ENCODE peak calls at places on chromosome 15, in four cellular contexts. One of them, this sample, is unnamed.

GRCh38 chr15:94263341-94264273 is 32.2 kb downstream of the MCTP2 start:
- DNase-seq in CD4-positive, alpha-beta T cell: no peak
- DNase-seq in nephron progenitor cell: no peak
- DNase-seq in endothelial cell: no peak
- DNase-seq in this sample: no peak

GRCh38 chr15:35444557-35445204 is 101.3 kb downstream of the DPH6 start:
- DNase-seq in CD4-positive, alpha-beta T cell: no peak
- DNase-seq in nephron progenitor cell: peak; percentile 12
- DNase-seq in endothelial cell: peak; percentile 15
- DNase-seq in this sample: no peak

GRCh38 chr15:39682366-39682765 is 100.3 kb downstream of the FSIP1 start:
- DNase-seq in endothelial cell: no peak
- DNase-seq in CD4-positive, alpha-beta T cell: no peak
- DNase-seq in nephron progenitor cell: no peak
- DNase-seq in this sample: no peak

GRCh38 chr15:101446527-101447167 is 42.9 kb downstream of the PCSK6 start:
- DNase-seq in nephron progenitor cell: no peak
- DNase-seq in endothelial cell: no peak
- DNase-seq in CD4-positive, alpha-beta T cell: no peak
- DNase-seq in this sample: no peak

GRCh38 chr15:79966634-79967330 is 4.2 kb downstream of the BCL2A1 start:
- DNase-seq in CD4-positive, alpha-beta T cell: no peak
- DNase-seq in nephron progenitor cell: no peak
- DNase-seq in endothelial cell: no peak
- DNase-seq in this sample: no peak

GRCh38 chr15:89776274-89777072 is at the start of gene MESP2:
- DNase-seq in nephron progenitor cell: peak; percentile 91
- DNase-seq in endothelial cell: peak; percentile 83
- DNase-seq in CD4-positive, alpha-beta T cell: peak; percentile 5
- DNase-seq in this sample: peak; percentile 86

GRCh38 chr15:35519536-35520149 is 26.3 kb downstream of the DPH6 start:
- DNase-seq in nephron progenitor cell: no peak
- DNase-seq in endothelial cell: peak; percentile 4
- DNase-seq in CD4-positive, alpha-beta T cell: no peak
- DNase-seq in this sample: no peak

GRCh38 chr15:77034620-77035467 is 36.1 kb downstream of the TSPAN3 start:
- DNase-seq in endothelial cell: peak; percentile 67
- DNase-seq in CD4-positive, alpha-beta T cell: no peak
- DNase-seq in nephron progenitor cell: peak; percentile 55
- DNase-seq in this sample: peak; percentile 55

GRCh38 chr15:98583758-98584157 is 64.6 kb upstream of the IGF1R start:
- DNase-seq in endothelial cell: no peak
- DNase-seq in nephron progenitor cell: no peak
- DNase-seq in CD4-positive, alpha-beta T cell: no peak
- DNase-seq in this sample: no peak

GRCh38 chr15:81029416-81030367 is 29.0 kb downstream of the TLNRD1 start:
- DNase-seq in nephron progenitor cell: no peak
- DNase-seq in CD4-positive, alpha-beta T cell: no peak
- DNase-seq in endothelial cell: no peak
- DNase-seq in this sample: no peak

GRCh38 chr15:79896634-79897379 is at the start of gene MTHFS:
- DNase-seq in endothelial cell: peak; percentile 78
- DNase-seq in nephron progenitor cell: peak; percentile 79
- DNase-seq in CD4-positive, alpha-beta T cell: peak; percentile 61
- DNase-seq in this sample: peak; percentile 77

GRCh38 chr15:91407237-91407889 is 307.3 kb downstream of the SV2B start:
- DNase-seq in CD4-positive, alpha-beta T cell: no peak
- DNase-seq in endothelial cell: no peak
- DNase-seq in nephron progenitor cell: no peak
- DNase-seq in this sample: no peak

GRCh38 chr15:75659141-75659771 is 11.5 kb downstream of the SNX33 start:
- DNase-seq in CD4-positive, alpha-beta T cell: no peak
- DNase-seq in endothelial cell: no peak
- DNase-seq in nephron progenitor cell: no peak
- DNase-seq in this sample: no peak

GRCh38 chr15:43511012-43511885 is 6.2 kb upstream of the MAP1A start:
- DNase-seq in CD4-positive, alpha-beta T cell: no peak
- DNase-seq in endothelial cell: peak; percentile 46
- DNase-seq in nephron progenitor cell: peak; percentile 25
- DNase-seq in this sample: peak; percentile 42

GRCh38 chr15:50116477-50116876 is 2.6 kb downstream of the ATP8B4 start:
- DNase-seq in endothelial cell: peak; percentile 36
- DNase-seq in CD4-positive, alpha-beta T cell: no peak
- DNase-seq in nephron progenitor cell: no peak
- DNase-seq in this sample: no peak
- TF ChIP-seq CTCF in endothelial cell: peak; percentile 16
- TF ChIP-seq CTCF in CD4-positive, alpha-beta T cell: no peak
- TF ChIP-seq CTCF in nephron progenitor cell: peak; percentile 16
- TF ChIP-seq CTCF in this sample: peak; percentile 11

GRCh38 chr15:69045810-69046209 is 31.3 kb downstream of the NOX5 start:
- DNase-seq in endothelial cell: no peak
- DNase-seq in CD4-positive, alpha-beta T cell: no peak
- DNase-seq in nephron progenitor cell: peak; percentile 23
- DNase-seq in this sample: no peak
- TF ChIP-seq CTCF in endothelial cell: no peak
- TF ChIP-seq CTCF in CD4-positive, alpha-beta T cell: no peak
- TF ChIP-seq CTCF in nephron progenitor cell: no peak
- TF ChIP-seq CTCF in this sample: no peak

DNA sequence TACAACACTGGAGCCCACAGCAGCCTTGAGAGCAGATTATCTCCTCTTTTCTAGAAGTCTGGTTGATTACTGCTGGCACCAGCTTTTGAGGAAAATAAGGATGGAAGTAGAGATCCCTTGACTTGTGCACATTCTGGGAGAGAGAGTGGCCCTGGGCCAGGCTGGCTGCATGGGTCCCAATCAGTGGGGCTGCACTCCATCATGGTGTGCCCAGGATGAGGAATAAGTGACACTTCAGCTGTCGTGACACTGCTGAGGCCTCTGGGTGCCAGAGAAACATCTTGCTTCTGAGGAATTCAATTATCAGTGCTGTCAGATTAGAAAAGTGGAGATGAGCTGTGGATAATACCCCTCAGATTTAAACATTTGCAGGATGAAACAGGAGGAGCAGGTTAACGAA is 9.1 kb downstream of the RAMAC start:
- DNase-seq in nephron progenitor cell: no peak
- DNase-seq in CD4-positive, alpha-beta T cell: no peak
- DNase-seq in endothelial cell: no peak
- DNase-seq in this sample: no peak
- TF ChIP-seq CTCF in nephron progenitor cell: no peak
- TF ChIP-seq CTCF in CD4-positive, alpha-beta T cell: no peak
- TF ChIP-seq CTCF in endothelial cell: no peak
- TF ChIP-seq CTCF in this sample: no peak

DNA sequence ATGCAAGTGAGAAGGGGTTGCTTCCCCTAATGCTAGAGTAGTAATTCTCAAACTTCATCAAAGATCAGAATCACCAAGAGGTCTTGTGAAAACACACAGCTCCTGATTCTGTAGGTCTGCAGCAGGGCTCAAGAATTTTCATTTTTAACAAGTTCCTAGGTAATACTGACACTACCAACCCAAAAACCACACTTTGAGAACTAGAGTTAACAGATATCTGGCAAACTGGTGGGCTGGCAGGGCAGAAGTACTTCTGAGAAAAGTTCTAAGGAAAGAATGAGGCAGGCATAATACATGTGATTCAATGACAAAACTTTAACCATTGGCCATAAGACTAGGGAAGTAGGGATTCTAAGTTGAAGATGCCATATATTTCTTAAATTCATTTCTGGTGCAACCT is 8.8 kb upstream of the MINDY2 start:
- DNase-seq in nephron progenitor cell: no peak
- DNase-seq in endothelial cell: no peak
- DNase-seq in CD4-positive, alpha-beta T cell: no peak
- DNase-seq in this sample: no peak
- TF ChIP-seq CTCF in nephron progenitor cell: no peak
- TF ChIP-seq CTCF in endothelial cell: no peak
- TF ChIP-seq CTCF in CD4-positive, alpha-beta T cell: no peak
- TF ChIP-seq CTCF in this sample: no peak

GRCh38 chr15:74133071-74133702 is 2.8 kb downstream of the ISLR2 start:
- DNase-seq in nephron progenitor cell: peak; percentile 23
- DNase-seq in endothelial cell: no peak
- DNase-seq in CD4-positive, alpha-beta T cell: no peak
- DNase-seq in this sample: no peak
- TF ChIP-seq CTCF in nephron progenitor cell: no peak
- TF ChIP-seq CTCF in endothelial cell: no peak
- TF ChIP-seq CTCF in CD4-positive, alpha-beta T cell: no peak
- TF ChIP-seq CTCF in this sample: no peak

GRCh38 chr15:73239564-73240208 is 129.1 kb downstream of the HCN4 start:
- DNase-seq in endothelial cell: no peak
- DNase-seq in nephron progenitor cell: no peak
- DNase-seq in CD4-positive, alpha-beta T cell: no peak
- DNase-seq in this sample: peak; percentile 16
- TF ChIP-seq CTCF in endothelial cell: no peak
- TF ChIP-seq CTCF in nephron progenitor cell: no peak
- TF ChIP-seq CTCF in CD4-positive, alpha-beta T cell: no peak
- TF ChIP-seq CTCF in this sample: no peak

GRCh38 chr15:66789029-66790025 is 87.3 kb downstream of the SMAD6 start:
- DNase-seq in nephron progenitor cell: no peak
- DNase-seq in endothelial cell: no peak
- DNase-seq in CD4-positive, alpha-beta T cell: no peak
- DNase-seq in this sample: no peak
- TF ChIP-seq CTCF in nephron progenitor cell: no peak
- TF ChIP-seq CTCF in endothelial cell: no peak
- TF ChIP-seq CTCF in CD4-positive, alpha-beta T cell: no peak
- TF ChIP-seq CTCF in this sample: no peak